ENCODE peak calls at places on chromosomes 2 and 18, in four cellular contexts. R is activated naive CD4-positive, alpha-beta T cell; U is activated CD4-positive, alpha-beta T cell treated with anti-CD3 and anti-CD28 coated beads for 48 hours; C is activated T-cell treated with anti-CD3 and anti-CD28 coated beads for 1 hour. I is an unnamed sample.

GRCh38 chr2:162011718-162012564 is 62.1 kb downstream of the DPP4 start:
- DNase-seq in R (no peak), U (no peak), C (no peak), I (no peak)

GRCh38 chr2:172397136-172397825 is 30.1 kb upstream of the ITGA6 start:
- DNase-seq in R (no peak), U (no peak), C (no peak), I (no peak)

GRCh38 chr2:95282458-95282857 is 8.2 kb downstream of the PROM2 start:
- DNase-seq in R (no peak), U (no peak), C (no peak), I (no peak)

GRCh38 chr2:85259101-85259590 is 68.6 kb downstream of the TGOLN2 start:
- DNase-seq in R (no peak), U (no peak), C (no peak), I (no peak)

GRCh38 chr2:171095014-171095582 is 65.6 kb downstream of the TLK1 start:
- DNase-seq in R (no peak), U (no peak), C (no peak), I (no peak)

GRCh38 chr2:232142049-232142448 is 180.5 kb downstream of the DIS3L2 start:
- DNase-seq in R (no peak), U (peak), C (no peak), I (peak)

GRCh38 chr2:31997653-31998052 is 13.2 kb downstream of the MEMO1 start:
- DNase-seq in R (no peak), U (no peak), C (no peak), I (no peak)

GRCh38 chr2:27123302-27124150 is at the start of gene ABHD1:
- DNase-seq in R (peak), U (peak), C (peak), I (peak)

GRCh38 chr2:235051436-235052260 is 99.8 kb downstream of the SH3BP4 start:
- DNase-seq in R (no peak), U (no peak), C (no peak), I (no peak)

GRCh38 chr2:196489366-196489765 is 150.1 kb upstream of the CCDC150 start:
- DNase-seq in R (no peak), U (no peak), C (no peak), I (no peak)

GRCh38 chr2:129748250-129748649 is 231.2 kb upstream of the RAB6C start:
- DNase-seq in R (no peak), U (no peak), C (no peak), I (no peak)

GRCh38 chr18:58402247-58402646 is 226.6 kb downstream of the ALPK2 start:
- DNase-seq in R (no peak), U (no peak), C (no peak), I (no peak)

GRCh38 chr2:47253440-47253839 is 98.3 kb upstream of the STPG4 start:
- DNase-seq in R (no peak), U (no peak), C (no peak), I (no peak)

GRCh38 chr18:74242451-74243096 is 49.2 kb downstream of the CYB5A start:
- DNase-seq in R (no peak), U (peak), C (no peak), I (no peak)

GRCh38 chr2:14234911-14235310 is 397.6 kb upstream of the LRATD1 start:
- DNase-seq in R (no peak), U (no peak), C (no peak), I (no peak)

GRCh38 chr2:181588546-181588945 is 68.4 kb downstream of the CERKL start:
- DNase-seq in R (no peak), U (no peak), C (no peak), I (no peak)

GRCh38 chr2:1488851-1489250 is 75.6 kb downstream of the TPO start:
- DNase-seq in R (no peak), U (no peak), C (no peak), I (no peak)

I was measured in Daoy.